ENCODE peak calls at places on chromosomes 4 and X, in six cellular contexts. R, C, E, I, A and L are unnamed samples.

GRCh38 chrX:110509778-110510510 is 151.3 kb downstream of the RTL9 start:
- DNase-seq in R (no peak), C (no peak), E (no peak), I (no peak), A (no peak), L (no peak)

GRCh38 chr4:8770518-8771257 is 101.0 kb downstream of the HMX1 start:
- DNase-seq in R (no peak), C (peak; percentile 3), E (no peak), I (no peak), A (no peak), L (no peak)

GRCh38 chrX:143642426-143642825 is 6.5 kb upstream of the SLITRK4 start:
- DNase-seq in R (no peak), C (no peak), E (no peak), I (no peak), A (no peak), L (no peak)

GRCh38 chrX:39886282-39886681 is 211.5 kb downstream of the BCOR start:
- DNase-seq in R (no peak), C (no peak), E (no peak), I (no peak), A (no peak), L (no peak)

GRCh38 chr4:142120921-142121320 is 484.5 kb downstream of the IL15 start:
- DNase-seq in R (no peak), C (no peak), E (no peak), I (no peak), A (no peak), L (no peak)

GRCh38 chrX:68647156-68647957 is at the start of gene STARD8:
- DNase-seq in R (peak; percentile 45), C (no peak), E (no peak), I (no peak), A (no peak), L (no peak)

GRCh38 chrX:45031830-45032229 is 158.8 kb downstream of the KDM6A start:
- DNase-seq in R (no peak), C (no peak), E (no peak), I (no peak), A (no peak), L (no peak)

GRCh38 chr4:173288296-173288695 is 45.9 kb downstream of the HMGB2 start:
- DNase-seq in R (peak; percentile 57), C (no peak), E (no peak), I (peak; percentile 63), A (peak; percentile 17), L (peak; percentile 38)

GRCh38 chrX:19563746-19564145 is 48.4 kb upstream of the MAP3K15 start:
- DNase-seq in R (no peak), C (no peak), E (no peak), I (no peak), A (no peak), L (no peak)

GRCh38 chr4:104747635-104748034 is 252.9 kb upstream of the CXXC4 start:
- DNase-seq in R (no peak), C (no peak), E (no peak), I (no peak), A (no peak), L (no peak)

GRCh38 chr4:87659247-87659931 is 9.3 kb downstream of the DMP1 start:
- DNase-seq in R (no peak), C (no peak), E (no peak), I (no peak), A (no peak), L (no peak)

GRCh38 chr4:86007042-86007441 is 352.8 kb downstream of the MAPK10 start:
- DNase-seq in R (no peak), C (no peak), E (no peak), I (no peak), A (no peak), L (no peak)

GRCh38 chr4:16082038-16082423 is 1.8 kb downstream of the PROM1 start:
- DNase-seq in R (no peak), C (no peak), E (no peak), I (no peak), A (no peak), L (no peak)

GRCh38 chr4:4855293-4856070 is 4.0 kb upstream of the MSX1 start:
- DNase-seq in R (no peak), C (peak; percentile 37), E (no peak), I (no peak), A (no peak), L (no peak)

GRCh38 chr4:81687470-81687869 is 215.8 kb upstream of the RASGEF1B start:
- DNase-seq in R (no peak), C (no peak), E (no peak), I (no peak), A (no peak), L (no peak)

GRCh38 chr4:151674804-151675290 is 86.0 kb downstream of the GATB start:
- DNase-seq in R (no peak), C (peak; percentile 71), E (no peak), I (no peak), A (no peak), L (no peak)

GRCh38 chrX:132505116-132505515 is 16.3 kb upstream of the MBNL3 start:
- DNase-seq in R (no peak), C (no peak), E (no peak), I (no peak), A (no peak), L (no peak)

GRCh38 chr4:75924309-75924708 is 16.5 kb downstream of the NAAA start:
- DNase-seq in R (no peak), C (no peak), E (no peak), I (no peak), A (no peak), L (no peak)

DNA sequence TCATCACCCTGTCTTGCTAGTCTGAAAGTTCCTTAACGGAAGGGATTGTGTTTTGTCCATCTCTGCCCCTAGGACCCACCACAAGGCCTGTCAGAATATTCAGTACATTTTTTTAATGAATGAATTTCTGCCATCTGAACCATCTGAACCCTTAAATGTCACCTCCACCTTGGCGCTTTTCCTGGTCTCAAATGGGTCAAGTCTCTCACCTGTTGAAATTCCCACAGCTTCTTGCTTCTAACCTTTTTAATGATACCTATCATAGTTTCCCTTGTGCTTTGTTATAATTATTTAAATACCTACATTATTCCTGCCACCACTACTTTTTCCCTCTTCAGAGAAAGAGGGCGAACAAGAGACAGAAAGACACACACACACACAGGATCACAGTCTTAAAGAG is 48.0 kb downstream of the SHROOM4 start:
- DNase-seq in R (no peak), C (no peak), E (no peak), I (no peak), A (no peak), L (no peak)
- TF ChIP-seq CTCF in R (no peak), C (no peak), E (no peak), I (no peak), A (no peak), L (no peak)

GRCh38 chr4:111943796-111944203 is 201.5 kb upstream of the FAM241A start:
- DNase-seq in R (no peak), C (no peak), E (no peak), I (no peak), A (no peak), L (peak; percentile 57)
- TF ChIP-seq CTCF in R (peak; percentile 12), C (no peak), E (no peak), I (no peak), A (peak; percentile 43), L (peak; percentile 57)

DNA sequence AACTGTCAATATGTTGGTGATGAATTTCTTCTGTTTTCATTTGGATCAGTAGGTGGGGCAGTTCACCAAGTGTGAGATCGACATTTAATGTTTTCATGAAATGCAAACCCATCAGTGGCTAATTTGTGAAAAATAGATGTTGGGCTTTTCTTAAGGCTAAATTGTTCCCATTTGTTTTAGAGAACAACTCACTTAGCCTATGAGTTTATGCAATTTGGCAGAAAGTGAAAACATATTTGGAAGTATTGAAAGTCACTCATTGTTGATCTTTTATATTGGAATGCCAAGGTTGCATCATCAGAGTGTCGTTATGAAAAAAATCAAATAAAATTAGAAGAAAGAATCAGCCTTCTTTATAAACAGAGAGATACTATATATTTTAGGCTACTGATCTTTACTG is 132.4 kb downstream of the RPA4 start:
- DNase-seq in R (no peak), C (no peak), E (no peak), I (no peak), A (no peak), L (no peak)
- TF ChIP-seq CTCF in R (no peak), C (no peak), E (no peak), I (no peak), A (no peak), L (no peak)

GRCh38 chr4:6402566-6403399 is 69.6 kb downstream of the PPP2R2C start:
- DNase-seq in R (no peak), C (no peak), E (no peak), I (no peak), A (no peak), L (no peak)
- TF ChIP-seq CTCF in R (no peak), C (no peak), E (no peak), I (no peak), A (no peak), L (no peak)

GRCh38 chrX:150207733-150208132 is 155.4 kb upstream of the MAMLD1 start:
- DNase-seq in R (no peak), C (no peak), E (peak; percentile 38), I (no peak), A (no peak), L (no peak)

GRCh38 chrX:150201841-150202240 is 161.3 kb upstream of the MAMLD1 start:
- DNase-seq in R (no peak), C (no peak), E (no peak), I (no peak), A (no peak), L (no peak)

GRCh38 chrX:150203249-150203647 is 159.9 kb upstream of the MAMLD1 start:
- DNase-seq in R (no peak), C (no peak), E (no peak), I (no peak), A (no peak), L (no peak)

GRCh38 chrX:150202641-150203248 is 160.4 kb upstream of the MAMLD1 start:
- DNase-seq in R (peak; percentile 63), C (no peak), E (no peak), I (no peak), A (no peak), L (no peak)

GRCh38 chrX:150205011-150205410 is 158.1 kb upstream of the MAMLD1 start:
- DNase-seq in R (no peak), C (no peak), E (peak; percentile 65), I (no peak), A (no peak), L (no peak)
- TF ChIP-seq CTCF in R (no peak), C (no peak), E (no peak), I (no peak), A (no peak), L (no peak)

GRCh38 chrX:10726647-10727046 is 106.3 kb upstream of the MID1 start:
- DNase-seq in R (peak; percentile 68), C (no peak), E (no peak), I (no peak), A (peak; percentile 28), L (no peak)

GRCh38 chrX:10722804-10723364 is 102.5 kb upstream of the MID1 start:
- DNase-seq in R (peak; percentile 67), C (no peak), E (no peak), I (peak; percentile 4), A (no peak), L (peak; percentile 54)

GRCh38 chrX:10729000-10729399 is 108.6 kb upstream of the MID1 start:
- DNase-seq in R (no peak), C (no peak), E (no peak), I (no peak), A (no peak), L (no peak)

DNA sequence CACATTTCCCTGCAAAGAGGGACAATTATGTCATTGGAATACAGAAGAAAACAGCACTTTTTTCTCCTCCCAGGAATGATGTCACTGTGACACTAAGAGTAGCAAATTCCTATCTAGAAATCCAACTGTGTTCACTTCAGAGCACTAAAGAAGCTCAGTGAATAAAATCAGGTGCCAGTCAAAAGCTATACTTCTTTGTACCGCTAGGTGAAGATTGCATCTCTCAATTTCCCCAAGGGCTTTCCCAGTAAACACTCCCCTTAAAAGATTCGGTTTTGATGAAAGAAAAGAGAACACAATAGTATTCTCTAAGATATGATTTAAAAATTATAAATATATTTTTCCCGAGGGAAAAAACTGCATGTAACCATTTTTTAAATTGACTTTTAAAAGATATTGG is 104.7 kb upstream of the MID1 start:
- DNase-seq in R (peak; percentile 4), C (no peak), E (no peak), I (no peak), A (no peak), L (peak; percentile 31)
- TF ChIP-seq CTCF in R (peak; percentile 22), C (no peak), E (no peak), I (no peak), A (no peak), L (no peak)